ENCODE peak calls at places on chromosomes 13 and 19, in nine cellular contexts. M is T-helper 9 cell, N is caudate nucleus, X is GM18507, O is upper lobe of right lung, V is spleen, Z is substantia nigra, Q is A549, B is GM10248. F is an unnamed sample.

GRCh38 chr13:44436589-44437337 is 63.1 kb downstream of the SERP2 start:
- DNase-seq in N (peak; percentile 92), O (peak; percentile 96), X (no peak), B (peak; percentile 38), V (peak; percentile 91), Z (peak; percentile 95), M (peak; percentile 41), Q (peak; percentile 72), F (peak; percentile 97)

GRCh38 chr19:50341091-50341564 is 12.0 kb upstream of the KCNC3 start:
- DNase-seq in Q (no peak), N (no peak), X (no peak), B (peak; percentile 58), Z (no peak), O (no peak), V (no peak), M (no peak), F (no peak)

GRCh38 chr19:36547001-36547732 is 19.1 kb upstream of the ZNF260 start:
- DNase-seq in B (no peak), X (no peak), O (no peak), V (no peak), M (no peak), Q (no peak), Z (no peak), N (no peak), F (no peak)

GRCh38 chr13:32538234-32538620 is 368 bp downstream of the N4BP2L2 start:
- DNase-seq in M (no peak), Z (peak; percentile 41), Q (peak; percentile 8), V (peak; percentile 86), O (peak; percentile 71), N (no peak), B (peak; percentile 64), X (peak; percentile 26), F (no peak)

GRCh38 chr13:97352815-97353214 is 81.2 kb upstream of the RAP2A start:
- DNase-seq in M (no peak), Z (no peak), N (no peak), O (no peak), Q (no peak), X (no peak), B (no peak), V (no peak), F (no peak)

GRCh38 chr13:99150575-99151370 is 49.9 kb upstream of the UBAC2 start:
- DNase-seq in O (no peak), M (no peak), Z (no peak), B (no peak), N (no peak), Q (peak; percentile 20), X (no peak), V (no peak), F (no peak)

GRCh38 chr13:113062691-113063090 is 42.9 kb upstream of the F7 start:
- DNase-seq in M (no peak), Q (no peak), Z (no peak), O (peak; percentile 42), X (no peak), V (no peak), B (no peak), N (no peak), F (no peak)

GRCh38 chr13:85406269-85406975 is 392.8 kb downstream of the SLITRK6 start:
- DNase-seq in B (no peak), Z (peak; percentile 36), M (no peak), O (no peak), Q (no peak), X (no peak), N (no peak), V (no peak), F (no peak)

GRCh38 chr13:47656651-47657050 is 344.4 kb downstream of the SUCLA2 start:
- DNase-seq in V (no peak), M (no peak), B (no peak), X (no peak), O (no peak), N (no peak), Q (no peak), Z (no peak), F (no peak)

GRCh38 chr19:19661675-19662251 is 1.7 kb downstream of the ATP13A1 start:
- DNase-seq in Q (no peak), B (peak; percentile 80), O (no peak), V (peak; percentile 79), N (no peak), M (no peak), Z (no peak), X (no peak), F (no peak)

GRCh38 chr13:52348983-52349780 is 56.8 kb downstream of the THSD1 start:
- DNase-seq in V (no peak), Z (no peak), Q (peak; percentile 6), X (no peak), B (no peak), M (no peak), O (no peak), N (no peak), F (no peak)

GRCh38 chr13:77918391-77919261 is at the start of gene EDNRB:
- DNase-seq in Z (peak; percentile 46), B (no peak), X (no peak), N (peak; percentile 14), V (peak; percentile 75), O (peak; percentile 79), Q (peak; percentile 25), M (no peak), F (no peak)

GRCh38 chr13:75739244-75739868 is 103.2 kb downstream of the LMO7 start:
- DNase-seq in B (no peak), N (no peak), Q (no peak), V (no peak), M (no peak), Z (no peak), X (no peak), O (no peak), F (no peak)

GRCh38 chr13:104773775-104774174 is 1707.6 kb upstream of the SLC10A2 start:
- DNase-seq in N (no peak), Z (no peak), M (no peak), B (no peak), X (no peak), Q (peak; percentile 1), O (no peak), V (no peak), F (no peak)

GRCh38 chr13:91326156-91326555 is 21.3 kb upstream of the MIR17HG start:
- DNase-seq in B (no peak), Q (no peak), Z (no peak), O (no peak), M (no peak), N (no peak), V (no peak), X (no peak), F (no peak)

GRCh38 chr13:113083402-113084061 is 22.1 kb upstream of the F7 start:
- DNase-seq in B (no peak), M (no peak), V (peak; percentile 48), Q (no peak), Z (peak; percentile 74), N (peak; percentile 24), X (no peak), O (peak; percentile 89), F (no peak)

GRCh38 chr13:75872970-75873369 is 236.8 kb downstream of the LMO7 start:
- DNase-seq in O (no peak), M (no peak), V (no peak), N (no peak), B (no peak), X (no peak), Q (no peak), Z (no peak), F (no peak)

GRCh38 chr13:23960566-23961156 is 63.4 kb upstream of the C1QTNF9B start:
- DNase-seq in V (no peak), O (no peak), N (no peak), Z (no peak), B (no peak), Q (no peak), X (no peak), M (no peak), F (no peak)

GRCh38 chr13:41802684-41803554 is 158.0 kb downstream of the VWA8 start:
- DNase-seq in B (no peak), X (no peak), Z (no peak), Q (no peak), O (no peak), N (no peak), V (no peak), M (no peak), F (no peak)

GRCh38 chr19:55689366-55690108 is 14.5 kb downstream of the EPN1 start:
- DNase-seq in O (peak; percentile 64), B (no peak), N (no peak), Z (no peak), M (no peak), V (peak; percentile 66), X (no peak), Q (no peak), F (no peak)

GRCh38 chr13:73599232-73600128 is 534.7 kb downstream of the KLF12 start:
- DNase-seq in Q (no peak), M (no peak), O (no peak), Z (no peak), V (no peak), X (no peak), N (no peak), B (no peak), F (no peak)

GRCh38 chr19:40284251-40284500 is 969 bp downstream of the AKT2 start:
- DNase-seq in X (no peak), M (no peak), Z (no peak), B (no peak), N (no peak), O (no peak), V (no peak), Q (no peak), F (no peak)

GRCh38 chr19:35509018-35509652 is 4.3 kb downstream of the DMKN start:
- DNase-seq in X (peak; percentile 32), Q (no peak), M (peak; percentile 26), N (no peak), V (peak; percentile 80), B (peak; percentile 83), O (peak; percentile 85), Z (no peak), F (no peak)

GRCh38 chr13:98406971-98407370 is 169.9 kb downstream of the STK24 start:
- DNase-seq in Z (no peak), X (no peak), B (no peak), M (no peak), Q (no peak), N (no peak), O (no peak), V (no peak), F (no peak)

GRCh38 chr19:29785955-29786589 is 25.7 kb upstream of the CCNE1 start:
- DNase-seq in B (peak; percentile 51), X (no peak), M (no peak), Z (no peak), O (no peak), V (no peak), Q (no peak), N (no peak), F (no peak)

GRCh38 chr13:80084086-80084676 is 256.7 kb downstream of the SPRY2 start:
- DNase-seq in O (no peak), N (no peak), X (no peak), M (no peak), B (no peak), Z (no peak), V (no peak), Q (no peak), F (no peak)

GRCh38 chr13:65892859-65893258 is 1337.3 kb downstream of the PCDH9 start:
- DNase-seq in M (no peak), X (no peak), O (no peak), B (no peak), Q (no peak), Z (no peak), N (no peak), V (no peak), F (no peak)

F was measured in mesenteric fat pad.